ENCODE peak calls at places on chromosomes 12 and 14, in four cellular contexts. One of them, this sample, is unnamed.

GRCh38 chr12:104718581-104718980 is 239.5 kb downstream of the SLC41A2 start:
- DNase-seq in HFF-Myc: no peak
- DNase-seq in gastrocnemius medialis: no peak
- DNase-seq in endothelial cell: no peak
- DNase-seq in this sample: no peak

GRCh38 chr12:59078027-59078426 is 157.7 kb upstream of the LRIG3 start:
- DNase-seq in HFF-Myc: no peak
- DNase-seq in gastrocnemius medialis: no peak
- DNase-seq in endothelial cell: no peak
- DNase-seq in this sample: no peak

GRCh38 chr12:98594050-98594853 is 766 bp downstream of the SLC25A3 start:
- DNase-seq in HFF-Myc: no peak
- DNase-seq in gastrocnemius medialis: peak
- DNase-seq in endothelial cell: peak
- DNase-seq in this sample: no peak

GRCh38 chr12:44972746-44973421 is 78.0 kb downstream of the DBX2 start:
- DNase-seq in HFF-Myc: no peak
- DNase-seq in gastrocnemius medialis: no peak
- DNase-seq in endothelial cell: no peak
- DNase-seq in this sample: no peak

GRCh38 chr14:103198429-103199140 is 75.3 kb downstream of the TNFAIP2 start:
- DNase-seq in HFF-Myc: no peak
- DNase-seq in gastrocnemius medialis: peak
- DNase-seq in endothelial cell: no peak
- DNase-seq in this sample: no peak

GRCh38 chr14:100504372-100505078 is 82.7 kb downstream of the BEGAIN start:
- DNase-seq in HFF-Myc: peak
- DNase-seq in gastrocnemius medialis: no peak
- DNase-seq in endothelial cell: no peak
- DNase-seq in this sample: no peak

GRCh38 chr14:52918486-52918885 is 32.4 kb downstream of the FERMT2 start:
- DNase-seq in HFF-Myc: no peak
- DNase-seq in gastrocnemius medialis: no peak
- DNase-seq in endothelial cell: no peak
- DNase-seq in this sample: no peak

GRCh38 chr12:15997910-15998309 is 86.8 kb downstream of the DERA start:
- DNase-seq in HFF-Myc: no peak
- DNase-seq in gastrocnemius medialis: no peak
- DNase-seq in endothelial cell: no peak
- DNase-seq in this sample: no peak

GRCh38 chr12:5689773-5690172 is 255.3 kb downstream of the ANO2 start:
- DNase-seq in HFF-Myc: no peak
- DNase-seq in gastrocnemius medialis: no peak
- DNase-seq in endothelial cell: no peak
- DNase-seq in this sample: no peak

GRCh38 chr12:79366374-79366773 is 324.4 kb downstream of the PAWR start:
- DNase-seq in HFF-Myc: no peak
- DNase-seq in gastrocnemius medialis: no peak
- DNase-seq in endothelial cell: no peak
- DNase-seq in this sample: no peak

GRCh38 chr12:130644124-130644523 is 72.0 kb downstream of the RIMBP2 start:
- DNase-seq in HFF-Myc: no peak
- DNase-seq in gastrocnemius medialis: no peak
- DNase-seq in endothelial cell: no peak
- DNase-seq in this sample: no peak

GRCh38 chr12:94026566-94026965 is 121.8 kb upstream of the PLXNC1 start:
- DNase-seq in HFF-Myc: peak
- DNase-seq in gastrocnemius medialis: no peak
- DNase-seq in endothelial cell: no peak
- DNase-seq in this sample: no peak

GRCh38 chr14:20989787-20990600 is at the start of gene METTL17:
- DNase-seq in HFF-Myc: peak
- DNase-seq in gastrocnemius medialis: peak
- DNase-seq in endothelial cell: peak
- DNase-seq in this sample: peak
- TF ChIP-seq CTCF in HFF-Myc: peak
- TF ChIP-seq CTCF in gastrocnemius medialis: no peak
- TF ChIP-seq CTCF in endothelial cell: no peak
- TF ChIP-seq CTCF in this sample: no peak

DNA sequence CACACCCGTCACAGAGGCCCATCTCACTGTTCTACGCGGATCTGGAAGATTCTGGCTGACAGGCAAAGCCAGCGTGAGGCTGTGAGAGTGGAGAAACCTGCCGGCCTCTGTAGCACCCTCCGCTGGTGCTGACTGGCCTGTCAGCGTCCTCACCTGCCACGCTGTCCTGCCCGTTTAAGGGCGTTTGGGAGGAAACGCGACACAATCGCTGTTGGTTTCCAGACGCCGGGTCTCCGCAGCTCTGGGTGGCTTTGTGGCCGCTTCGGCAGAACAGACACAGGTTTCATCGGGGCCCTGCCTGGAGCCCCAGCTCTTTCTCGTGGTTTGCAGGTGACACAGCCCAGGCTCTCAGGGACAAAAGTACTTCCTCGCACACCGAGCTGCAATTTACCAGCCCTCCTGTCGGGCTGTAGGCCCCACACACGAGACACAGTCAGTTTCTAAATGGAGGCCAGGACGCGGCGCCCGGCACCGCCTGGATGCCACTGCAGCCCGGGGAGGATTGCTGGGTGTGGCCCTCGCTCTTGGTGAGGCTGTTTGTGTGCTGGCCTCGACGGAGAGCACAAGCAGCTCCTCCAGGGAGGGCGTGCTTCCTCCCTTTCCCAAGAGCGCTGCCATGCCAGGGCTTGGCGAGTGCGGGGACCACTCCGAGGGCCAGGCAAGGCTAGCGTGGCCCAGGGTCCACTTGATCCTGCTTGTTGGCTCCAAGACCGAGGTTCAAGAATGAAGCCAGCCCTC is 70.8 kb downstream of the NOC4L start:
- DNase-seq in HFF-Myc: no peak
- DNase-seq in gastrocnemius medialis: no peak
- DNase-seq in endothelial cell: no peak
- DNase-seq in this sample: no peak
- TF ChIP-seq CTCF in HFF-Myc: no peak
- TF ChIP-seq CTCF in gastrocnemius medialis: no peak
- TF ChIP-seq CTCF in endothelial cell: no peak
- TF ChIP-seq CTCF in this sample: no peak

GRCh38 chr12:75725505-75726120 is 214.2 kb upstream of the KRR1 start:
- DNase-seq in HFF-Myc: peak
- DNase-seq in gastrocnemius medialis: no peak
- DNase-seq in endothelial cell: no peak
- DNase-seq in this sample: no peak
- TF ChIP-seq CTCF in HFF-Myc: no peak
- TF ChIP-seq CTCF in gastrocnemius medialis: no peak
- TF ChIP-seq CTCF in endothelial cell: no peak
- TF ChIP-seq CTCF in this sample: no peak

DNA sequence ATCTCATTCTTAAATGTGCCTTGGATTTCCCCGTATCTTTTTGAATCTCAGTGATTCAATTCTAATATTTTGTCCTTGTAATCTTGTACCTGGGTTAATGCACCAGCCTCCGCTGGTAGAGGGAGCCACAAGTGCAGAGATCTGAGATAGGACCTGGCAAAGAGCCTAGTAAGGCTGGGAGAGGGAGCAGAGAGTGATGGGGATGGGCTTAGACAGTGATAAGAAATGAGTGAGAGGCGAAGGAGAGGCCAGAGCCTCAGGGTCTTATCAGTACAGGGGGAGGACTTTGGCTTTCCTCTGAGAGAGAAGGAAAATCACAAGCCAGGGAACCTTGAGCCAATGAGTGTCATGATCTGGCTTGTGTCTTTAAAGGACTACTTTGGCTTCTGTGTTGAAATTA is 30.5 kb upstream of the LMNTD1 start:
- DNase-seq in HFF-Myc: no peak
- DNase-seq in gastrocnemius medialis: no peak
- DNase-seq in endothelial cell: no peak
- DNase-seq in this sample: no peak
- TF ChIP-seq CTCF in HFF-Myc: no peak
- TF ChIP-seq CTCF in gastrocnemius medialis: no peak
- TF ChIP-seq CTCF in endothelial cell: no peak
- TF ChIP-seq CTCF in this sample: no peak

GRCh38 chr12:131720241-131720640 is 9.4 kb downstream of the SFSWAP start:
- DNase-seq in HFF-Myc: no peak
- DNase-seq in gastrocnemius medialis: no peak
- DNase-seq in endothelial cell: no peak
- DNase-seq in this sample: no peak
- TF ChIP-seq CTCF in HFF-Myc: no peak
- TF ChIP-seq CTCF in gastrocnemius medialis: no peak
- TF ChIP-seq CTCF in endothelial cell: no peak
- TF ChIP-seq CTCF in this sample: no peak

GRCh38 chr12:96400631-96401060 is 407 bp upstream of the CDK17 start:
- DNase-seq in HFF-Myc: no peak
- DNase-seq in gastrocnemius medialis: no peak
- DNase-seq in endothelial cell: no peak
- DNase-seq in this sample: no peak

GRCh38 chr12:96399081-96399918 is 939 bp downstream of the CDK17 start:
- DNase-seq in HFF-Myc: no peak
- DNase-seq in gastrocnemius medialis: peak
- DNase-seq in endothelial cell: peak
- DNase-seq in this sample: peak

GRCh38 chr12:96398422-96399080 is 1.7 kb downstream of the CDK17 start:
- DNase-seq in HFF-Myc: no peak
- DNase-seq in gastrocnemius medialis: no peak
- DNase-seq in endothelial cell: no peak
- DNase-seq in this sample: no peak

GRCh38 chr12:96401061-96401871 is 1.0 kb upstream of the CDK17 start:
- DNase-seq in HFF-Myc: peak
- DNase-seq in gastrocnemius medialis: no peak
- DNase-seq in endothelial cell: peak
- DNase-seq in this sample: no peak

GRCh38 chr12:96399919-96400630 is at the start of gene CDK17:
- DNase-seq in HFF-Myc: no peak
- DNase-seq in gastrocnemius medialis: peak
- DNase-seq in endothelial cell: peak
- DNase-seq in this sample: peak
- TF ChIP-seq CTCF in HFF-Myc: peak
- TF ChIP-seq CTCF in gastrocnemius medialis: peak
- TF ChIP-seq CTCF in endothelial cell: peak
- TF ChIP-seq CTCF in this sample: no peak